ENCODE peak calls at places on chromosomes 11 and 22, in four cellular contexts. S, T, D and P are unnamed samples.

GRCh38 chr22:48089601-48090331 is 1327.3 kb downstream of the TBC1D22A start:
- DNase-seq in D (peak), S (peak), T (peak), P (peak)

GRCh38 chr11:74048993-74049392 is 40.1 kb upstream of the UCP3 start:
- DNase-seq in S (no peak), T (no peak), D (no peak), P (no peak)

GRCh38 chr11:23679041-23679440 is 817.8 kb upstream of the LUZP2 start:
- DNase-seq in S (no peak), T (no peak), D (no peak), P (no peak)

GRCh38 chr11:17280494-17281127 is 4.1 kb downstream of the NUCB2 start:
- DNase-seq in T (no peak), S (no peak), D (no peak), P (no peak)

GRCh38 chr11:1827095-1827797 is 7.5 kb upstream of the SYT8 start:
- DNase-seq in T (peak), S (peak), D (no peak), P (peak)

GRCh38 chr11:67270256-67271211 is 4.3 kb downstream of the GRK2 start:
- DNase-seq in D (no peak), S (no peak), T (peak), P (no peak)

GRCh38 chr11:35393093-35393492 is 26.3 kb downstream of the SLC1A2 start:
- DNase-seq in D (no peak), S (no peak), T (no peak), P (no peak)

GRCh38 chr11:126034880-126035279 is 27.8 kb downstream of the CDON start:
- DNase-seq in D (no peak), S (no peak), T (no peak), P (no peak)

GRCh38 chr11:122789916-122790315 is 48.4 kb upstream of the CRTAM start:
- DNase-seq in T (no peak), S (no peak), D (no peak), P (peak)

GRCh38 chr22:37148031-37148651 is 1.6 kb downstream of the IL2RB start:
- DNase-seq in S (no peak), D (no peak), T (no peak), P (no peak)

GRCh38 chr11:62556102-62556871 is 9.7 kb upstream of the AHNAK start:
- DNase-seq in S (peak), T (peak), D (peak), P (peak)

GRCh38 chr22:41285441-41285819 is 557 bp downstream of the RANGAP1 start:
- DNase-seq in D (peak), T (peak), S (peak), P (peak)

GRCh38 chr11:67983916-67984315 is 20.0 kb downstream of the UNC93B1 start:
- DNase-seq in S (no peak), T (no peak), D (no peak), P (no peak)

GRCh38 chr22:20221421-20222340 is 46.4 kb downstream of the RTN4R start:
- DNase-seq in D (no peak), S (peak), T (no peak), P (no peak)

GRCh38 chr22:44278234-44279058 is 34.3 kb downstream of the SHISAL1 start:
- DNase-seq in D (no peak), T (no peak), S (no peak), P (no peak)

GRCh38 chr22:43376765-43377485 is 33.8 kb upstream of the SCUBE1 start:
- DNase-seq in T (peak), S (no peak), D (no peak), P (no peak)

GRCh38 chr11:68870470-68870869 is 28.8 kb upstream of the CPT1A start:
- DNase-seq in S (no peak), T (no peak), D (peak), P (no peak)

GRCh38 chr11:63534076-63534475 is 2.5 kb upstream of the PLAAT4 start:
- DNase-seq in D (no peak), S (no peak), T (no peak), P (no peak)

GRCh38 chr11:10658621-10659338 is 34.8 kb downstream of the IRAG1 start:
- DNase-seq in S (no peak), D (no peak), T (no peak), P (no peak)

GRCh38 chr11:61787928-61788491 is 4.4 kb downstream of the TMEM258 start:
- DNase-seq in S (no peak), T (no peak), D (peak), P (no peak)

GRCh38 chr11:129375731-129376657 is at the start of gene BARX2:
- DNase-seq in T (no peak), D (peak), S (no peak), P (no peak)

GRCh38 chr22:17201285-17201945 is 17.8 kb downstream of the ADA2 start:
- DNase-seq in D (peak), S (no peak), T (no peak), P (no peak)

GRCh38 chr11:11420512-11420911 is 67.5 kb upstream of the CSNK2A3 start:
- DNase-seq in S (no peak), T (no peak), D (peak), P (no peak)

GRCh38 chr11:120198787-120199469 is 11.9 kb upstream of the OAF start:
- DNase-seq in D (no peak), S (no peak), T (no peak), P (no peak)

GRCh38 chr11:61700221-61700620 is 20.0 kb downstream of the DAGLA start:
- DNase-seq in S (peak), D (peak), T (no peak), P (no peak)

GRCh38 chr22:26756675-26757293 is 99.4 kb downstream of the MIAT start:
- DNase-seq in D (peak), S (no peak), T (no peak), P (no peak)

GRCh38 chr11:112963368-112963955 is 2.2 kb downstream of the NCAM1 start:
- DNase-seq in D (no peak), S (no peak), T (no peak), P (no peak)

GRCh38 chr11:111602865-111603632 is 800 bp downstream of the SIK2 start:
- DNase-seq in D (peak), S (no peak), T (peak), P (no peak)

GRCh38 chr11:26478710-26479109 is 93.4 kb downstream of the MUC15 start:
- DNase-seq in D (no peak), T (no peak), S (no peak), P (no peak)

GRCh38 chr11:122628691-122629555 is 26.6 kb upstream of the UBASH3B start:
- DNase-seq in D (peak), S (peak), T (no peak), P (no peak)

GRCh38 chr22:31561238-31561887 is 65.0 kb downstream of the SFI1 start:
- DNase-seq in D (peak), T (peak), S (peak), P (peak)
- H3K27ac ChIP-seq in D (no peak), T (no peak), S (no peak), P (peak)

GRCh38 chr11:747176-748006 is at the start of gene TALDO1:
- DNase-seq in S (peak), T (peak), D (peak), P (peak)
- TF ChIP-seq CTCF in S (peak), T (no peak), D (no peak), P (no peak)

GRCh38 chr22:50531546-50532352 is 1.9 kb upstream of the TYMP start:
- DNase-seq in T (peak), S (peak), D (no peak), P (peak)

GRCh38 chr22:50530280-50530856 is 556 bp upstream of the TYMP start:
- DNase-seq in T (peak), S (peak), D (no peak), P (peak)

GRCh38 chr22:50530857-50531545 is 1.2 kb upstream of the TYMP start:
- DNase-seq in T (peak), D (no peak), S (peak), P (no peak)

GRCh38 chr22:50532824-50533344 is 3.1 kb upstream of the TYMP start:
- DNase-seq in T (no peak), D (no peak), S (no peak), P (no peak)

GRCh38 chr22:50532353-50532700 is 2.5 kb upstream of the TYMP start:
- DNase-seq in T (no peak), S (no peak), D (no peak), P (no peak)
- H3K4me3 ChIP-seq in T (peak), S (peak), D (no peak), P (peak)

DNA sequence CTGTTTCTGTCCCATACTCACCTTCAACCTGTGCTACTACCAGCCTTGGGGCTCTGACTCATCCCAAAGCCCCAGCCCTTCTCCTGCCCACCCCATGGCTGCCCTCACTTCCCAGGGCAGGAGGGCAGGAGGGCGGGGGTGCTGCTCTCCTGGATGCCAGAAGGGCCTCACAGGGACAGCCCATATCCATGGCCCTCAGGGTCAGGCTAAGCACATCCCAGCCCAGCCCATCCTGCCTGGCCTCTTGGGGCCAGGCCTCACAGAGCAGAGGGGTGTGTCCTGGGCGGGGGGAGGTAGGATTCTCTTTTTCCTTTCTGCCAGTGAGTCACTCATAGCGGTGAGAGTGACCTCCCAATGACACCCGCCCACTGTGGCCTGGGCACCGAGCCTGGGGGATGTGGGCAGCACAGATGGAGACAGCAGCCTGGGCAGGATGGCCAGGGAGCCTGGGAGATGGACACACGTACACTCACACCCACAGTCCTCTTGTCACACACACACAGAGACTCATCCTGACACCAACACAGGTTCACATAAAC is 2.4 kb downstream of the LTBP3 start:
- DNase-seq in T (peak), D (peak), S (peak), P (peak)
- H3K27ac ChIP-seq in T (no peak), D (no peak), S (peak), P (peak)

GRCh38 chr11:15852179-15852578 is 504.2 kb downstream of the SOX6 start:
- DNase-seq in D (peak), T (no peak), S (peak), P (no peak)
- TF ChIP-seq CTCF in D (peak), T (no peak), S (peak), P (no peak)

GRCh38 chr11:82756765-82757650 is 23.3 kb upstream of the FAM181B start:
- DNase-seq in D (no peak), T (no peak), S (no peak), P (no peak)
- H3K4me3 ChIP-seq in D (no peak), T (no peak), S (no peak), P (no peak)

GRCh38 chr11:95913830-95914229 is 10.1 kb downstream of the MTMR2 start:
- DNase-seq in T (no peak), D (no peak), S (no peak), P (no peak)

GRCh38 chr11:95917188-95918036 is 6.5 kb downstream of the MTMR2 start:
- DNase-seq in T (no peak), D (no peak), S (no peak), P (no peak)

GRCh38 chr11:95915051-95915450 is 8.9 kb downstream of the MTMR2 start:
- DNase-seq in D (no peak), S (no peak), T (no peak), P (no peak)

GRCh38 chr11:95918056-95918455 is 5.9 kb downstream of the MTMR2 start:
- DNase-seq in T (no peak), D (no peak), S (no peak), P (no peak)

DNA sequence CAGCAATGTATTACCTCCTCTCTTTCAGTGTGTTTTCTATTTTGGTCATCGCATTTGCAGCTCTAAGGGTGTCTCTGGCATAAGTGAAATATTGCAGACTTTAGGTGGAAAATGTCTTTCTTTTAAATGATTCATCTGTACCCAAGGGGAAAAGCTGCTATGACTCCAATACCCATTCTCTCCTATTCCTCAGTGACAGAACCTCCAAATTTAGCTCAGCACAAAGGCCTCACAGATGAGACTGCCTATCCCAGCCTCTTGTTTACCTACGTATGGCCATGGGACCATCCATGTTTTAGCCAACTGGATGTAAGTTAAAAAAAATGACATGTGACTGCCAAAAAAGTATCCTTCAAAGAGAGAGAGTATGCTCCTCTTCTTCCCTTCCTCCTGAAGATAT is 7.9 kb downstream of the MTMR2 start:
- DNase-seq in S (no peak), T (no peak), D (no peak), P (no peak)
- H3K27ac ChIP-seq in S (peak), T (no peak), D (no peak), P (peak)